ENCODE peak calls at places on chromosomes 2 and 18, in eight cellular contexts. E is GM23338; K is mammary epithelial cell; M is cardiac muscle cell; H is CD4-positive, alpha-beta T cell; O is GM12878; W is colonic mucosa; B is SJSA1. A is an unnamed sample.

GRCh38 chr2:67626076-67626475 is 228.9 kb downstream of the ETAA1 start:
- DNase-seq in K (no peak), O (no peak), B (no peak), E (no peak), H (no peak), W (no peak), M (no peak), A (no peak)

GRCh38 chr2:129754431-129754830 is 225.0 kb upstream of the RAB6C start:
- DNase-seq in E (no peak), H (no peak), W (no peak), O (no peak), K (no peak), B (no peak), M (no peak), A (no peak)

GRCh38 chr2:81767173-81767720 is 1462.7 kb upstream of the LRRTM1 start:
- DNase-seq in K (no peak), M (peak), H (no peak), O (no peak), B (no peak), E (no peak), W (no peak), A (no peak)

GRCh38 chr18:25223211-25223610 is 128.8 kb downstream of the ZNF521 start:
- DNase-seq in M (no peak), B (no peak), E (peak), K (no peak), W (no peak), H (no peak), O (no peak), A (no peak)

GRCh38 chr18:7923105-7923504 is 356.0 kb downstream of the PTPRM start:
- DNase-seq in W (no peak), B (peak), H (no peak), E (no peak), O (no peak), M (peak), K (peak), A (no peak)

GRCh38 chr2:26757873-26758789 is 6.0 kb upstream of the SLC35F6 start:
- DNase-seq in W (peak), O (peak), E (peak), M (peak), K (peak), B (peak), H (no peak), A (peak)

GRCh38 chr2:99337931-99338580 is 867 bp downstream of the EIF5B start:
- DNase-seq in O (no peak), B (peak), K (peak), M (peak), H (no peak), W (no peak), E (peak), A (no peak)

GRCh38 chr2:149084924-149085795 is 46.7 kb downstream of the LYPD6B start:
- DNase-seq in H (no peak), B (no peak), K (no peak), E (no peak), M (peak), O (no peak), W (no peak), A (no peak)

GRCh38 chr2:156704612-156705011 is 268.4 kb downstream of the GPD2 start:
- DNase-seq in E (no peak), W (no peak), M (no peak), H (no peak), K (peak), B (no peak), O (no peak), A (no peak)

GRCh38 chr2:182436252-182436651 is 9.4 kb upstream of the PDE1A start:
- DNase-seq in H (no peak), K (no peak), W (no peak), E (no peak), B (no peak), M (no peak), O (no peak), A (no peak)

GRCh38 chr2:25374827-25375226 is 33.1 kb upstream of the DNMT3A start:
- DNase-seq in W (no peak), M (no peak), E (no peak), B (no peak), H (no peak), O (no peak), K (no peak), A (no peak)

GRCh38 chr2:67572721-67573485 is 175.8 kb downstream of the ETAA1 start:
- DNase-seq in O (no peak), E (no peak), W (peak), H (no peak), B (no peak), M (no peak), K (peak), A (no peak)

GRCh38 chr2:206085742-206086445 is at the start of gene INO80D:
- DNase-seq in E (peak), O (peak), K (peak), M (peak), W (peak), B (peak), H (peak), A (peak)

DNA sequence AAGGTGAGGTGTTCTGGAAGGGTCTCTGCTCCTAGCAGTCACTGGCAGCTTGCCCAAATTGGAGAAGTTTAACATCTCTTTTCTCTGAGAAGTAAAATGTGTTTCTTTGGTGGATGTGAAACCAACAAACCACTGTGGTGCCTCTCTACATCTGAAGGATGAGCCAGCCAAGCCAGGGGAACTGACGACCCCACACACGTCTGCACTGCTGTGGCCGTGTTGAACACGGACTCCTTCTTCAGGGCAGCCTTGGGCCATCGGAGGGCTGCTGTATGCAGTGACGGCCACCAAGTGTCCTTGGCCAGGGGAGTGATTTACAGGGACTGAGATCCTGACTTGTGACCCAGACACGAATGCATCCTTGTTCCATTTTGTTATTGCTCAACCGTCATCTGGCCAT is 207.8 kb downstream of the ACKR3 start:
- DNase-seq in W (no peak), E (no peak), M (no peak), K (no peak), O (no peak), B (no peak), H (no peak), A (no peak)
- H3K27ac ChIP-seq in W (no peak), E (no peak), M (no peak), K (no peak), O (no peak), B (peak), H (no peak), A (no peak)

GRCh38 chr18:2589345-2590060 is 18.1 kb downstream of the NDC80 start:
- DNase-seq in B (no peak), H (no peak), W (no peak), M (peak), O (no peak), E (no peak), K (peak), A (no peak)
- H3K27ac ChIP-seq in B (no peak), H (peak), W (no peak), M (no peak), O (peak), E (no peak), K (peak), A (no peak)

GRCh38 chr18:13288509-13289138 is 70.1 kb downstream of the LDLRAD4 start:
- DNase-seq in H (no peak), B (no peak), E (no peak), K (no peak), O (no peak), M (no peak), W (no peak), A (no peak)
- H3K27ac ChIP-seq in H (no peak), B (no peak), E (no peak), K (no peak), O (no peak), M (no peak), W (no peak), A (no peak)

GRCh38 chr2:15182275-15182674 is 378.9 kb downstream of the NBAS start:
- DNase-seq in B (no peak), K (no peak), M (no peak), H (no peak), O (no peak), W (no peak), E (no peak), A (no peak)
- H3K27ac ChIP-seq in B (no peak), K (no peak), M (no peak), H (no peak), O (no peak), W (no peak), E (no peak), A (no peak)